ENCODE peak calls at places on chromosomes 13 and 19, in four cellular contexts. H, V, U and Z are unnamed samples.

GRCh38 chr19:47512183-47512947 is 2.5 kb downstream of the NAPA start:
- DNase-seq in H (no peak), V (no peak), U (no peak), Z (no peak)

GRCh38 chr13:113077953-113078894 is 27.4 kb upstream of the F7 start:
- DNase-seq in H (no peak), V (no peak), U (no peak), Z (no peak)

GRCh38 chr19:18460313-18460712 is 22.4 kb upstream of the ISYNA1 start:
- DNase-seq in H (no peak), V (peak), U (peak), Z (no peak)

GRCh38 chr13:93646247-93646646 is 419.6 kb downstream of the GPC6 start:
- DNase-seq in H (no peak), V (no peak), U (no peak), Z (no peak)

GRCh38 chr19:16078311-16078758 is 2.0 kb downstream of the TPM4 start:
- DNase-seq in H (no peak), V (peak), U (peak), Z (no peak)

GRCh38 chr13:72121466-72121865 is 254.5 kb upstream of the DACH1 start:
- DNase-seq in H (no peak), V (no peak), U (no peak), Z (no peak)

GRCh38 chr13:46119883-46120614 is 15.2 kb upstream of the CPB2 start:
- DNase-seq in H (no peak), V (peak), U (no peak), Z (no peak)

GRCh38 chr13:50911051-50911690 is 1.6 kb downstream of the RNASEH2B start:
- DNase-seq in H (no peak), V (no peak), U (no peak), Z (no peak)

GRCh38 chr19:41957838-41958366 is 1.2 kb downstream of the RABAC1 start:
- DNase-seq in H (no peak), V (peak), U (peak), Z (no peak)

GRCh38 chr13:32267836-32268439 is 47.2 kb downstream of the ZAR1L start:
- DNase-seq in H (peak), V (no peak), U (no peak), Z (peak)

GRCh38 chr19:46303702-46304397 is 7.0 kb downstream of the HIF3A start:
- DNase-seq in H (no peak), V (no peak), U (peak), Z (no peak)

DNA sequence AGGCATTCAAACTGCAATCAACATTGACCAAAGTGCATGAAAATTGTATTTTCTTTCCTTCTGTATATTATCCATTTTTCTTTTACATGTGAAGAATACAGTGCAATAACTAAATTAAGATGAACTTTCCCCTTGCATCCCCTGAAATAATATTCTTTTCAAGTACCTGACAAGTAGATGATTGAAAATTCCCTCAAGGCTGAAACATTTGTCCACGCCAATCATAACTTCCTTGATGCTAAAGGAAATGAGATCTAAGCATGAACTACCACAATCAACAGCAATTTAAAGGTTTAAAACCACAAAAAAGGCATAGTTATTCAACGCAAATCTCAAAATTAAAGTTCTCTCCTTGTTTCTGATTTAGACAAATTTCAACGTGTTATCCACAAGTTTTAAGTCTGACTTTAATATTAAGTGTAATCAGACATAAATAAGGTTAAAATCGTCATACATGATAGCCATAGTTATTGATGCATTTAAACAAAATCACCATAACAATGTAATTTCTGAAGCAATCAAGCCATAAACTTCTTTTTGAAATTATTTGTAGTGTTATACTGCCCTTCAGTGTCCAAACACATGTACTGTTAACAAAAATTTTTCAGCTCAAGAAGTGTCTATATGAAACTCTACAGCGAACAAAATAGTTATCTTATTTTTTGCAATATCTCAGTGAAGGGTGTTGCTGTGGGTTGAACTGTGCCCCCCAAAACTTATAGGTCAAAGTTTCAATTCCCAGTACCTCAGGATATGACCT is 169.5 kb downstream of the DCLK1 start:
- DNase-seq in H (no peak), V (no peak), U (no peak), Z (no peak)
- TF ChIP-seq CTCF in H (no peak), V (no peak), U (peak), Z (no peak)

GRCh38 chr19:11226716-11227166 is 12.7 kb upstream of the ANGPTL8 start:
- DNase-seq in H (no peak), V (no peak), U (no peak), Z (no peak)

GRCh38 chr19:11225815-11226214 is 13.6 kb upstream of the ANGPTL8 start:
- DNase-seq in H (no peak), V (no peak), U (no peak), Z (no peak)

GRCh38 chr19:11225172-11225571 is 14.2 kb upstream of the ANGPTL8 start:
- DNase-seq in H (no peak), V (no peak), U (no peak), Z (no peak)

GRCh38 chr19:11224429-11224828 is 15.0 kb upstream of the ANGPTL8 start:
- DNase-seq in H (no peak), V (no peak), U (no peak), Z (no peak)

GRCh38 chr19:11227201-11227886 is 12.1 kb upstream of the ANGPTL8 start:
- DNase-seq in H (no peak), V (no peak), U (no peak), Z (no peak)
- TF ChIP-seq CTCF in H (no peak), V (peak), U (no peak), Z (no peak)

DNA sequence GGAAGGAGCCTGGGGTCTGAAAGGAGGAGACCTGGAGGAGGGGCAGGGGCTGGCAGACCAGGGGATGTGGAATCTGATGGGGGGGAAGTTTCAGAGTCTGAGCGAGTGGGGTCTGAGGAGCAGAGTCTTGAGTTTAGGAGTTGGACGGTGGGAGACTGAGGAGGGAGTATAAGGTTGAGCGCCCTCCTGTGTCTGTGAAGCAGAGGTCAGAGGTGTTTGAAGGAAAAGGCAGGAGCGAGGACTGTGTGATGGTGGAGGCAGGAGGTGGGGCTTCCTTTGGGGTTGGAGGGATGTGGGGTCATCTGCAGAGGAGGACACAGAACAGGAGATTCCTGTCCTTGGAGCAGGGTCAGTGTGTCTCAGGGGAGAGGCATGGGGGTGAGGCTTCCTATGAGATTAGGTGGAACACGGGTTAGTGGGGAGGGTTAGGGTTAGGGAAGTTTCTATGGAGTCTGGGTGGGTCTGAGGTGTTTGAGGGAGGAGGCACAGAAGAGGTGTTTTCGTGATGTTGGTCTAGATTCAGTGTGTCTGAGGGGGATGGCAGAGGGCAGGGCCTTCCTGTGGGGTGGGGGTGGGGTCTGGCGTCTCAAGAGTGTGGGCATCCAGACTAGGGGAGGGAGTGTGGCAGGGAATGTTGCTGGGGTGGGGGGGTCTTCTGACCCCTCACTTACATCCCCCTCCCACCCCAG is 8.3 kb downstream of the RYR1 start:
- DNase-seq in H (no peak), V (no peak), U (no peak), Z (no peak)
- TF ChIP-seq CTCF in H (no peak), V (no peak), U (no peak), Z (no peak)

GRCh38 chr19:33556261-33556660 is 34.7 kb upstream of the PEPD start:
- DNase-seq in H (no peak), V (no peak), U (no peak), Z (no peak)

GRCh38 chr19:33552928-33553279 is 31.3 kb upstream of the PEPD start:
- DNase-seq in H (no peak), V (no peak), U (no peak), Z (no peak)

GRCh38 chr19:33553530-33554310 is 32.1 kb upstream of the PEPD start:
- DNase-seq in H (no peak), V (no peak), U (no peak), Z (no peak)

GRCh38 chr19:33554821-33555220 is 33.2 kb upstream of the PEPD start:
- DNase-seq in H (no peak), V (no peak), U (no peak), Z (no peak)

GRCh38 chr19:33554391-33554790 is 32.8 kb upstream of the PEPD start:
- DNase-seq in H (no peak), V (no peak), U (no peak), Z (no peak)
- TF ChIP-seq CTCF in H (no peak), V (no peak), U (no peak), Z (no peak)

GRCh38 chr19:23401086-23401485 is 5.8 kb upstream of the ZNF91 start:
- DNase-seq in H (no peak), V (no peak), U (no peak), Z (no peak)

GRCh38 chr19:23404676-23405075 is 9.4 kb upstream of the ZNF91 start:
- DNase-seq in H (no peak), V (no peak), U (no peak), Z (no peak)

GRCh38 chr19:23403024-23403423 is 7.8 kb upstream of the ZNF91 start:
- DNase-seq in H (no peak), V (no peak), U (no peak), Z (no peak)

GRCh38 chr19:23403581-23404324 is 8.5 kb upstream of the ZNF91 start:
- DNase-seq in H (no peak), V (no peak), U (no peak), Z (no peak)

GRCh38 chr19:23402388-23402787 is 7.1 kb upstream of the ZNF91 start:
- DNase-seq in H (no peak), V (no peak), U (no peak), Z (no peak)
- TF ChIP-seq CTCF in H (no peak), V (no peak), U (no peak), Z (no peak)